ENCODE peak calls at places on chromosomes 4 and X, in four cellular contexts. G is K562, M is H1, D is HepG2. J is an unnamed sample.

GRCh38 chr4:17577660-17578481 is 873 bp downstream of the LAP3 start:
- DNase-seq in G (no peak), D (no peak), M (no peak), J (no peak)

GRCh38 chr4:16579866-16580265 is 318.6 kb downstream of the LDB2 start:
- DNase-seq in G (no peak), D (no peak), M (no peak), J (no peak)

GRCh38 chr4:142443469-142443868 is 402.6 kb downstream of the INPP4B start:
- DNase-seq in M (no peak), G (no peak), D (no peak), J (no peak)

GRCh38 chr4:56048621-56049427 is 100.1 kb downstream of the CEP135 start:
- DNase-seq in M (peak), G (peak), D (no peak), J (peak)

GRCh38 chrX:136157187-136157586 is 9.9 kb downstream of the FHL1 start:
- DNase-seq in G (no peak), D (no peak), M (no peak), J (no peak)

GRCh38 chrX:34875204-34875603 is 67.4 kb upstream of the FAM47B start:
- DNase-seq in D (no peak), G (no peak), M (no peak), J (no peak)

GRCh38 chrX:109839694-109840358 is 106.8 kb upstream of the ACSL4 start:
- DNase-seq in G (peak), M (peak), D (no peak), J (peak)

GRCh38 chrX:2574271-2574670 is 73.5 kb upstream of the DHRSX start:
- DNase-seq in M (no peak), D (no peak), G (no peak), J (no peak)

GRCh38 chr4:109560687-109561452 is 824 bp downstream of the MCUB start:
- DNase-seq in G (peak), M (no peak), D (no peak), J (peak)

GRCh38 chrX:73478961-73479360 is 32.1 kb downstream of the CDX4 start:
- DNase-seq in G (no peak), D (peak), M (no peak), J (no peak)

GRCh38 chrX:53483838-53484420 is 49.8 kb upstream of the HSD17B10 start:
- DNase-seq in M (no peak), G (no peak), D (no peak), J (no peak)

GRCh38 chr4:173370130-173370476 is 651 bp upstream of the SAP30 start:
- DNase-seq in G (peak), D (no peak), M (no peak), J (no peak)

GRCh38 chrX:791479-792034 is 161.0 kb downstream of the SHOX start:
- DNase-seq in D (no peak), G (no peak), M (peak), J (no peak)

GRCh38 chr4:24792552-24792951 is 2.8 kb upstream of the SOD3 start:
- DNase-seq in D (peak), G (no peak), M (no peak), J (no peak)

GRCh38 chr4:152935138-152935537 is 985 bp upstream of the FHDC1 start:
- DNase-seq in M (no peak), D (no peak), G (peak), J (peak)

GRCh38 chrX:31323658-31324057 is 251.8 kb upstream of the FTHL17 start:
- DNase-seq in D (no peak), M (no peak), G (no peak), J (no peak)

GRCh38 chr4:79255793-79256192 is 70.1 kb downstream of the NAA11 start:
- DNase-seq in M (no peak), G (peak), D (no peak), J (no peak)

GRCh38 chr4:57639566-57640328 is 529.6 kb upstream of the IGFBP7 start:
- DNase-seq in D (no peak), G (no peak), M (no peak), J (no peak)

GRCh38 chr4:150037251-150037856 is 40.9 kb upstream of the DCLK2 start:
- DNase-seq in D (no peak), G (no peak), M (no peak), J (no peak)

GRCh38 chr4:76087007-76087769 is 12.7 kb downstream of the ART3 start:
- DNase-seq in G (peak), D (peak), M (peak), J (peak)

GRCh38 chr4:26151615-26152014 is 169.2 kb upstream of the RBPJ start:
- DNase-seq in M (no peak), G (no peak), D (no peak), J (no peak)

GRCh38 chr4:73311428-73311827 is 52.8 kb upstream of the ANKRD17 start:
- DNase-seq in M (no peak), D (peak), G (peak), J (no peak)

GRCh38 chr4:19689511-19689910 is 562.2 kb upstream of the SLIT2 start:
- DNase-seq in M (no peak), D (no peak), G (no peak), J (no peak)

GRCh38 chr4:108072300-108072699 is 82.6 kb downstream of the HADH start:
- DNase-seq in M (no peak), D (no peak), G (no peak), J (no peak)

GRCh38 chr4:119139316-119139715 is 3.7 kb downstream of the MYOZ2 start:
- DNase-seq in G (no peak), M (no peak), D (no peak), J (no peak)

GRCh38 chrX:134186362-134187121 is 50.4 kb upstream of the CCDC160 start:
- DNase-seq in M (no peak), G (no peak), D (no peak), J (no peak)

GRCh38 chrX:42577936-42578335 is 200.0 kb downstream of the PPP1R2C start:
- DNase-seq in M (no peak), D (no peak), G (no peak), J (no peak)

GRCh38 chr4:99949999-99950912 is at the start of gene H2AZ1:
- DNase-seq in M (peak), D (peak), G (peak), J (peak)

GRCh38 chr4:88219099-88219498 is 60.7 kb upstream of the ABCG2 start:
- DNase-seq in M (no peak), G (peak), D (peak), J (peak)

GRCh38 chr4:74283614-74284013 is 24.7 kb upstream of the EPGN start:
- DNase-seq in G (no peak), D (no peak), M (no peak), J (peak)

GRCh38 chr4:84606645-84607044 is 23.7 kb downstream of the CDS1 start:
- DNase-seq in D (no peak), M (no peak), G (no peak), J (no peak)

GRCh38 chr4:118682928-118683327 is 2.3 kb upstream of the METTL14 start:
- DNase-seq in G (peak), M (no peak), D (peak), J (peak)

GRCh38 chr4:112978691-112979472 is 70.6 kb upstream of the ANK2 start:
- DNase-seq in M (no peak), D (no peak), G (no peak), J (no peak)

GRCh38 chr4:169869487-169869886 is 111.7 kb upstream of the HPF1 start:
- DNase-seq in D (no peak), M (no peak), G (no peak), J (no peak)

GRCh38 chr4:79651516-79651915 is 243.5 kb upstream of the GK2 start:
- DNase-seq in G (no peak), D (peak), M (peak), J (no peak)

GRCh38 chrX:110125435-110125834 is 122.5 kb downstream of the TMEM164 start:
- DNase-seq in G (no peak), D (peak), M (no peak), J (no peak)

DNA sequence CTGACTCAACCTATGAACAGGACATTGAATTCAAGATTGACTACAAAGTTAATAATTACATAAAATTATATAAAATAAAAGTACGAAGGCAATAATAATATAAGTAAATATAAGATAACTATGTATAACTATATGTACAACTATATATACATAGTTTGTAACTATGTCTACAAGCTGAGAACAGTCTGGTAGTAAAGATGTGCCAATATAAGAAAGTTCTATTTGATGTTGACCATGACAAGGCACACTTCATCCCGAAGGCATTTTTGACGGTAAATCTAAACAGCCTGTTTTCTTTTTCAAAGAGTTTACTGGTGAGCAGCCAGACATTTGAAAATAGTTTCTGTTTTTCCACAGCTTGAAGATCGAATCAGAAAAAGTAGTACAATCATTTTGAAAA is 112.9 kb downstream of the CEP44 start:
- DNase-seq in G (no peak), D (no peak), M (no peak), J (no peak)
- TF ChIP-seq RNF2 in G (no peak), D (no peak), M (no peak), J (no peak)

GRCh38 chrX:118971552-118971951 is 2.9 kb upstream of the LONRF3 start:
- DNase-seq in D (no peak), G (no peak), M (no peak), J (no peak)
- TF ChIP-seq RNF2 in D (no peak), G (no peak), M (no peak), J (no peak)

GRCh38 chrX:3598696-3599095 is 114.8 kb downstream of the PRKX start:
- DNase-seq in D (no peak), M (no peak), G (no peak), J (no peak)
- TF ChIP-seq RNF2 in D (no peak), M (no peak), G (no peak), J (no peak)

GRCh38 chrX:86066998-86067397 is 19.6 kb upstream of the CHM start:
- DNase-seq in G (no peak), M (no peak), D (peak), J (peak)
- TF ChIP-seq RNF2 in G (no peak), M (no peak), D (no peak), J (no peak)